ENCODE peak calls at places on chromosomes 16 and 17, in six cellular contexts. K, T, J, F, Z and R are unnamed samples.

GRCh38 chr16:89584768-89585549 is 9.4 kb downstream of the CPNE7 start:
- DNase-seq in T (no peak), J (no peak), Z (no peak), F (no peak), K (no peak), R (no peak)

GRCh38 chr16:5604770-5605169 is 507.2 kb upstream of the EEF2KMT start:
- DNase-seq in K (peak; percentile 63), Z (peak; percentile 35), F (no peak), T (peak; percentile 13), J (no peak), R (no peak)

GRCh38 chr17:39217734-39218369 is 7.9 kb downstream of the STAC2 start:
- DNase-seq in F (no peak), K (no peak), J (no peak), T (no peak), Z (no peak), R (no peak)

GRCh38 chr16:2056077-2056476 is 8.3 kb downstream of the TSC2 start:
- DNase-seq in K (no peak), J (no peak), Z (no peak), T (no peak), F (no peak), R (no peak)

GRCh38 chr17:78127240-78127887 is 1.2 kb downstream of the TMC6 start:
- DNase-seq in J (peak; percentile 68), Z (no peak), T (peak; percentile 53), F (no peak), K (peak; percentile 91), R (peak; percentile 84)

GRCh38 chr17:65559802-65560627 is 1.4 kb downstream of the AXIN2 start:
- DNase-seq in T (peak; percentile 49), K (no peak), F (peak; percentile 77), J (no peak), Z (peak; percentile 39), R (no peak)

GRCh38 chr17:77783991-77784820 is 174.3 kb upstream of the TNRC6C start:
- DNase-seq in T (no peak), J (no peak), Z (no peak), K (no peak), F (no peak), R (no peak)

GRCh38 chr17:42329025-42329976 is 41.0 kb downstream of the STAT5A start:
- DNase-seq in Z (no peak), F (no peak), T (no peak), K (no peak), J (no peak), R (no peak)

GRCh38 chr17:77495575-77495974 is 354.8 kb downstream of the SEC14L1 start:
- DNase-seq in T (no peak), K (no peak), Z (no peak), J (no peak), F (no peak), R (no peak)

GRCh38 chr17:31807846-31808245 is 51.2 kb downstream of the COPRS start:
- DNase-seq in Z (no peak), F (no peak), T (no peak), K (no peak), J (no peak), R (no peak)

GRCh38 chr17:77363821-77364361 is 223.1 kb downstream of the SEC14L1 start:
- DNase-seq in F (peak; percentile 75), J (no peak), K (peak; percentile 71), T (no peak), Z (no peak), R (peak; percentile 61)

GRCh38 chr17:81103379-81103778 is 61.9 kb upstream of the PVALEF start:
- DNase-seq in J (no peak), K (no peak), T (no peak), Z (no peak), F (no peak), R (no peak)

GRCh38 chr16:89094252-89094901 is 725 bp downstream of the ACSF3 start:
- DNase-seq in F (no peak), Z (peak; percentile 29), T (no peak), J (no peak), K (peak; percentile 55), R (no peak)

GRCh38 chr16:70689035-70689969 is 3.4 kb upstream of the MTSS2 start:
- DNase-seq in Z (no peak), F (peak; percentile 52), T (no peak), J (no peak), K (no peak), R (peak; percentile 54)

GRCh38 chr17:55693244-55694216 is 29.1 kb downstream of the TMEM100 start:
- DNase-seq in T (no peak), F (peak; percentile 44), K (no peak), Z (no peak), J (no peak), R (no peak)